ENCODE peak calls at places on chromosomes 7 and 10, in ten cellular contexts. Z is LoVo; N is brain microvascular endothelial cell; H is DND-41; Q is stimulated activated CD4-positive, alpha-beta T cell treated with anti-CD3 and anti-CD28 coated beads, Interleukin-2, amount 100 ng/mL, for 48 hours; D is endothelial cell of umbilical vein; Y is GM23338; A is NCI-H82; J is amniotic epithelial cell; U is uterus. K is an unnamed sample.

GRCh38 chr7:31549621-31550020 is 35.7 kb downstream of the ITPRID1 start:
- DNase-seq in U (no peak), Y (no peak), N (no peak), Z (no peak), J (no peak), Q (no peak), A (no peak), D (no peak), H (no peak), K (peak)

GRCh38 chr7:46281071-46281470 is 360.0 kb upstream of the IGFBP3 start:
- DNase-seq in U (no peak), D (no peak), H (no peak), J (no peak), A (no peak), N (no peak), Z (peak), Q (no peak), Y (peak), K (no peak)

GRCh38 chr7:142956951-142957623 is 5.1 kb downstream of the KEL start:
- DNase-seq in Q (no peak), U (no peak), N (peak), A (peak), D (no peak), H (no peak), Y (no peak), J (peak), Z (peak), K (no peak)

GRCh38 chr10:3805227-3805790 is 20.3 kb upstream of the KLF6 start:
- DNase-seq in D (peak), J (peak), H (peak), Y (no peak), U (no peak), Z (peak), N (peak), A (no peak), Q (no peak), K (no peak)

GRCh38 chr7:50356212-50356944 is 51.9 kb downstream of the IKZF1 start:
- DNase-seq in Y (no peak), Z (no peak), U (no peak), D (no peak), A (peak), J (no peak), H (no peak), N (no peak), Q (no peak), K (no peak)

GRCh38 chr7:68537228-68538071 is 1060.8 kb upstream of the AUTS2 start:
- DNase-seq in D (no peak), Y (no peak), J (no peak), Z (no peak), N (no peak), A (peak), H (no peak), Q (no peak), U (no peak), K (peak)

GRCh38 chr10:23157691-23158369 is 34.3 kb upstream of the PTF1A start:
- DNase-seq in U (no peak), J (peak), H (peak), N (peak), A (peak), Z (peak), Y (peak), D (peak), Q (no peak), K (peak)

GRCh38 chr7:106462914-106463482 is 178.2 kb upstream of the NAMPT start:
- DNase-seq in U (no peak), D (no peak), Y (peak), N (no peak), J (no peak), Q (no peak), H (no peak), A (no peak), Z (no peak), K (no peak)

GRCh38 chr10:85995791-85996190 is 370.8 kb downstream of the GRID1 start:
- DNase-seq in Y (peak), Q (peak), A (peak), J (no peak), D (no peak), U (no peak), N (peak), H (peak), Z (no peak), K (no peak)

GRCh38 chr10:116043304-116043703 is 229.7 kb downstream of the GFRA1 start:
- DNase-seq in U (no peak), D (no peak), N (no peak), H (no peak), Q (no peak), Y (no peak), J (no peak), Z (no peak), A (no peak), K (no peak)

GRCh38 chr10:101273736-101274135 is 44.5 kb upstream of the LBX1 start:
- DNase-seq in D (no peak), J (no peak), H (no peak), A (no peak), N (no peak), Y (no peak), Z (no peak), U (no peak), Q (no peak), K (no peak)

GRCh38 chr7:74064696-74065095 is 18.9 kb upstream of the LIMK1 start:
- DNase-seq in D (no peak), Z (no peak), A (no peak), U (no peak), Y (no peak), N (no peak), Q (no peak), J (no peak), H (no peak), K (peak)

GRCh38 chr10:133276435-133277201 is at the start of gene ADAM8:
- DNase-seq in H (no peak), Y (peak), Q (peak), D (no peak), U (no peak), Z (no peak), N (no peak), J (no peak), A (peak), K (peak)

GRCh38 chr10:14553434-14553833 is 221.3 kb downstream of the FAM107B start:
- DNase-seq in H (no peak), U (no peak), A (no peak), J (peak), N (peak), Y (no peak), Z (no peak), D (no peak), Q (no peak), K (no peak)

GRCh38 chr10:43949351-43949750 is 300.7 kb upstream of the ZNF32 start:
- DNase-seq in Q (no peak), N (no peak), Y (no peak), Z (no peak), U (no peak), D (peak), J (no peak), A (no peak), H (no peak), K (no peak)

GRCh38 chr10:13425397-13425796 is 77.3 kb upstream of the SEPHS1 start:
- DNase-seq in A (no peak), Y (no peak), J (no peak), H (no peak), U (no peak), N (no peak), Q (no peak), D (no peak), Z (no peak), K (no peak)

K was measured in osteoblast.